ENCODE peak calls at places on chromosomes 4 and X, in eight cellular contexts. One of them, this sample, is unnamed.

GRCh38 chr4:26717332-26717731 is 133.4 kb downstream of the TBC1D19 start:
- DNase-seq in astrocyte of the spinal cord: peak; percentile 56
- DNase-seq in A549: no peak
- DNase-seq in HFF-Myc: peak; percentile 33
- DNase-seq in H1: no peak
- DNase-seq in lung: no peak
- DNase-seq in sigmoid colon: no peak
- DNase-seq in mammary epithelial cell: peak; percentile 73
- DNase-seq in this sample: peak; percentile 52

GRCh38 chrX:20913760-20914159 is 460.5 kb upstream of the CNKSR2 start:
- DNase-seq in astrocyte of the spinal cord: no peak
- DNase-seq in A549: no peak
- DNase-seq in HFF-Myc: no peak
- DNase-seq in H1: no peak
- DNase-seq in lung: no peak
- DNase-seq in sigmoid colon: no peak
- DNase-seq in mammary epithelial cell: no peak
- DNase-seq in this sample: no peak

GRCh38 chrX:47030339-47030738 is 47.9 kb upstream of the RGN start:
- DNase-seq in astrocyte of the spinal cord: peak; percentile 73
- DNase-seq in A549: peak; percentile 46
- DNase-seq in HFF-Myc: peak; percentile 20
- DNase-seq in H1: no peak
- DNase-seq in lung: no peak
- DNase-seq in sigmoid colon: no peak
- DNase-seq in mammary epithelial cell: peak; percentile 40
- DNase-seq in this sample: peak; percentile 28

GRCh38 chrX:53476371-53476770 is 42.2 kb upstream of the HSD17B10 start:
- DNase-seq in astrocyte of the spinal cord: peak; percentile 15
- DNase-seq in A549: no peak
- DNase-seq in HFF-Myc: no peak
- DNase-seq in H1: no peak
- DNase-seq in lung: no peak
- DNase-seq in sigmoid colon: no peak
- DNase-seq in mammary epithelial cell: peak; percentile 90
- DNase-seq in this sample: peak; percentile 41

GRCh38 chrX:31350808-31351074 is 278.9 kb upstream of the FTHL17 start:
- DNase-seq in astrocyte of the spinal cord: no peak
- DNase-seq in A549: no peak
- DNase-seq in HFF-Myc: no peak
- DNase-seq in H1: no peak
- DNase-seq in lung: no peak
- DNase-seq in sigmoid colon: no peak
- DNase-seq in mammary epithelial cell: no peak
- DNase-seq in this sample: no peak

GRCh38 chr4:38071801-38072567 is 111.8 kb downstream of the PTTG2 start:
- DNase-seq in astrocyte of the spinal cord: no peak
- DNase-seq in A549: no peak
- DNase-seq in HFF-Myc: no peak
- DNase-seq in H1: no peak
- DNase-seq in lung: no peak
- DNase-seq in sigmoid colon: no peak
- DNase-seq in mammary epithelial cell: no peak
- DNase-seq in this sample: no peak

GRCh38 chr4:168645933-168646768 is 149.3 kb downstream of the PALLD start:
- DNase-seq in astrocyte of the spinal cord: no peak
- DNase-seq in A549: no peak
- DNase-seq in HFF-Myc: no peak
- DNase-seq in H1: no peak
- DNase-seq in lung: no peak
- DNase-seq in sigmoid colon: no peak
- DNase-seq in mammary epithelial cell: no peak
- DNase-seq in this sample: no peak

GRCh38 chr4:88610771-88611170 is 18.5 kb downstream of the HERC3 start:
- DNase-seq in astrocyte of the spinal cord: peak; percentile 22
- DNase-seq in A549: no peak
- DNase-seq in HFF-Myc: no peak
- DNase-seq in H1: no peak
- DNase-seq in lung: no peak
- DNase-seq in sigmoid colon: peak; percentile 85
- DNase-seq in mammary epithelial cell: no peak
- DNase-seq in this sample: no peak

GRCh38 chr4:113919611-113920010 is 59.8 kb downstream of the ARSJ start:
- DNase-seq in astrocyte of the spinal cord: peak; percentile 64
- DNase-seq in A549: no peak
- DNase-seq in HFF-Myc: no peak
- DNase-seq in H1: no peak
- DNase-seq in lung: no peak
- DNase-seq in sigmoid colon: no peak
- DNase-seq in mammary epithelial cell: peak; percentile 57
- DNase-seq in this sample: no peak

GRCh38 chr4:170247585-170247984 is 157.8 kb upstream of the AADAT start:
- DNase-seq in astrocyte of the spinal cord: no peak
- DNase-seq in A549: no peak
- DNase-seq in HFF-Myc: no peak
- DNase-seq in H1: no peak
- DNase-seq in lung: no peak
- DNase-seq in sigmoid colon: no peak
- DNase-seq in mammary epithelial cell: peak; percentile 67
- DNase-seq in this sample: no peak

GRCh38 chr4:186265683-186266648 is at the start of gene F11:
- DNase-seq in astrocyte of the spinal cord: no peak
- DNase-seq in A549: no peak
- DNase-seq in HFF-Myc: no peak
- DNase-seq in H1: no peak
- DNase-seq in lung: no peak
- DNase-seq in sigmoid colon: no peak
- DNase-seq in mammary epithelial cell: no peak
- DNase-seq in this sample: no peak
- H3K4me3 ChIP-seq in astrocyte of the spinal cord: no peak within 1 kb of the TSS
- H3K4me3 ChIP-seq in A549: no peak within 1 kb of the TSS
- H3K4me3 ChIP-seq in HFF-Myc: no peak within 1 kb of the TSS
- H3K4me3 ChIP-seq in H1: no peak within 1 kb of the TSS
- H3K4me3 ChIP-seq in lung: no peak within 1 kb of the TSS
- H3K4me3 ChIP-seq in sigmoid colon: no peak within 1 kb of the TSS
- H3K4me3 ChIP-seq in mammary epithelial cell: no peak within 1 kb of the TSS
- H3K4me3 ChIP-seq in this sample: no peak within 1 kb of the TSS

GRCh38 chr4:8230033-8230432 is 30.9 kb downstream of the SH3TC1 start:
- DNase-seq in astrocyte of the spinal cord: no peak
- DNase-seq in A549: no peak
- DNase-seq in HFF-Myc: no peak
- DNase-seq in H1: no peak
- DNase-seq in lung: no peak
- DNase-seq in sigmoid colon: no peak
- DNase-seq in mammary epithelial cell: no peak
- DNase-seq in this sample: no peak

GRCh38 chr4:8229341-8229975 is 30.4 kb downstream of the SH3TC1 start:
- DNase-seq in astrocyte of the spinal cord: no peak
- DNase-seq in A549: no peak
- DNase-seq in HFF-Myc: no peak
- DNase-seq in H1: no peak
- DNase-seq in lung: no peak
- DNase-seq in sigmoid colon: no peak
- DNase-seq in mammary epithelial cell: no peak
- DNase-seq in this sample: no peak

GRCh38 chr4:8227201-8227770 is 28.2 kb downstream of the SH3TC1 start:
- DNase-seq in astrocyte of the spinal cord: no peak
- DNase-seq in A549: no peak
- DNase-seq in HFF-Myc: no peak
- DNase-seq in H1: no peak
- DNase-seq in lung: no peak
- DNase-seq in sigmoid colon: no peak
- DNase-seq in mammary epithelial cell: no peak
- DNase-seq in this sample: no peak

GRCh38 chr4:8227771-8228318 is 28.8 kb downstream of the SH3TC1 start:
- DNase-seq in astrocyte of the spinal cord: no peak
- DNase-seq in A549: no peak
- DNase-seq in HFF-Myc: no peak
- DNase-seq in H1: no peak
- DNase-seq in lung: no peak
- DNase-seq in sigmoid colon: no peak
- DNase-seq in mammary epithelial cell: no peak
- DNase-seq in this sample: no peak

GRCh38 chr4:8228319-8229250 is 29.5 kb downstream of the SH3TC1 start:
- DNase-seq in astrocyte of the spinal cord: peak; percentile 86
- DNase-seq in A549: peak; percentile 26
- DNase-seq in HFF-Myc: peak; percentile 77
- DNase-seq in H1: no peak
- DNase-seq in lung: peak; percentile 86
- DNase-seq in sigmoid colon: peak; percentile 86
- DNase-seq in mammary epithelial cell: peak; percentile 95
- DNase-seq in this sample: peak; percentile 53
- TF ChIP-seq CTCF in astrocyte of the spinal cord: no peak
- TF ChIP-seq CTCF in A549: no peak
- TF ChIP-seq CTCF in HFF-Myc: no peak
- TF ChIP-seq CTCF in H1: no peak
- TF ChIP-seq CTCF in lung: no peak
- TF ChIP-seq CTCF in sigmoid colon: no peak
- TF ChIP-seq CTCF in mammary epithelial cell: no peak
- TF ChIP-seq CTCF in this sample: no peak

GRCh38 chr4:148022975-148023374 is 291.1 kb downstream of the ARHGAP10 start:
- DNase-seq in astrocyte of the spinal cord: no peak
- DNase-seq in A549: no peak
- DNase-seq in HFF-Myc: no peak
- DNase-seq in H1: no peak
- DNase-seq in lung: no peak
- DNase-seq in sigmoid colon: no peak
- DNase-seq in mammary epithelial cell: no peak
- DNase-seq in this sample: no peak
- H3K4me3 ChIP-seq in astrocyte of the spinal cord: no peak overlapping the region
- H3K4me3 ChIP-seq in A549: no peak overlapping the region
- H3K4me3 ChIP-seq in HFF-Myc: no peak overlapping the region
- H3K4me3 ChIP-seq in H1: no peak overlapping the region
- H3K4me3 ChIP-seq in lung: no peak overlapping the region
- H3K4me3 ChIP-seq in sigmoid colon: no peak overlapping the region
- H3K4me3 ChIP-seq in mammary epithelial cell: no peak overlapping the region
- H3K4me3 ChIP-seq in this sample: no peak overlapping the region

DNA sequence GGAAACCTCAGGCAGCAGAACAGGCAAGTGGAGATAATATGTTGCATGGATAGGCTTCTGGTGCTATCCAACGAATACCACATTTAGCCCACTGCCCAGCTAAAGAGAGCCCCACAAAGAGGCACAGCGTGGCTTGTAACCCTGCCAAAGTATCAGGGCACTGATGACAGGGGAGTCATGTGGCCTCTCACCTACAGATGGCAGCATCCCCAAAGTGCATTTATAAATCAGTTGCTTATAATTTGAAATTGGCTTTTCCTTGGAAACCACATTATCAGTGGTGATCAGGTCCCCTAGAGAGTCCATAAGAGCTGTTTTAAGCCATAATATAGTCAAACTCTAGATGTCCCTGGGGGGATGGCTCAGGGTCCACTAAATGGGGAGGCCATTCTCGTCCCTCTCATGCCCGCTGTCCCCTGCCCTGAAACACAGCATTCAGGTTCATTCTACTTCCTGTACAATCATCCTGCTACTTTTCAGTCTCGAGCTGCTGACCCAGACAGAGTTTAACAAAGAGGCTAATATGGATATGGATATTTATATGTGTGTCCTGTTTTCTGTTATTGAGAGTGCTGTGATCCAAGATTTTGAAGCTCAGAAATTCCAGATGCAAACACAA is 28.6 kb downstream of the SRPX start:
- DNase-seq in astrocyte of the spinal cord: no peak
- DNase-seq in A549: no peak
- DNase-seq in HFF-Myc: no peak
- DNase-seq in H1: no peak
- DNase-seq in lung: no peak
- DNase-seq in sigmoid colon: no peak
- DNase-seq in mammary epithelial cell: no peak
- DNase-seq in this sample: no peak
- TF ChIP-seq CTCF in astrocyte of the spinal cord: peak; percentile 48
- TF ChIP-seq CTCF in A549: peak; percentile 48
- TF ChIP-seq CTCF in HFF-Myc: peak; percentile 32
- TF ChIP-seq CTCF in H1: peak; percentile 32
- TF ChIP-seq CTCF in lung: no peak
- TF ChIP-seq CTCF in sigmoid colon: peak; percentile 36
- TF ChIP-seq CTCF in mammary epithelial cell: peak; percentile 57
- TF ChIP-seq CTCF in this sample: peak; percentile 62

DNA sequence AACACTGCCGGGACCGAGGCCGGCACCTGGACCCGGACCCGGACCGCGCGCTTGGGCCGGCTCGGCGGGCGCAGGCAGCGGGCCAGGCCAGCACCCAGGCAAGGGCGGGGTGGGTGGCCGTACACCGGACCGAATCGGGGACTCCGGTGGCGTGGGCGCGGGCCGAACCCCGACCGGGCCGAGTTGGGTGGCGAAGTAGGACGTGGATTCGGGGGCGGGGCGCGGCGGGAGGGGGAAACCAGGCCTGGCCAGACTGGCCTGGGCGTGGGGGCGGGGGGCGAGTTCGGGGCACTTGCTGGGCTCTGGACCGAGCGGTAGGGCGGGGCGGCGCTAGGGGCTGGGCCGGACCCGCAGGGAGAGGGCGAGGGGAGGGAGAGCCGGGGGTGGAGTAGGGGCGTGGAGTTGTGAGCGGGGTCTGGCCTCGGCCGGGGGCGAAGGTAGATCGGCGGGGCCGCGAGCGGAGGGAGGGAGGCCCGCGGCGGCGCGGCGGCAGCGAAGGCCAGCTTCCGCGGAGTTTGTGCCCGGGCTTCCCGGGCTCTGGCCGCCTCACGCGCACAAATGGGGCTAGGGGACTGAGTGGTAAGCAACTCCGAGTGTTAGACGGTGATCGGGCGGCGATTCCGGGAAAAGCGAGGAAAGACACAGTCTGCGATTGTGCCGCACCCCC is 1.8 kb upstream of the BCORL1 start:
- DNase-seq in astrocyte of the spinal cord: no peak
- DNase-seq in A549: no peak
- DNase-seq in HFF-Myc: no peak
- DNase-seq in H1: no peak
- DNase-seq in lung: peak; percentile 52
- DNase-seq in sigmoid colon: peak; percentile 86
- DNase-seq in mammary epithelial cell: no peak
- DNase-seq in this sample: no peak
- H3K4me3 ChIP-seq in astrocyte of the spinal cord: no peak overlapping the region
- H3K4me3 ChIP-seq in A549: no peak overlapping the region
- H3K4me3 ChIP-seq in HFF-Myc: no peak overlapping the region
- H3K4me3 ChIP-seq in H1: peak overlapping the region; percentile 34
- H3K4me3 ChIP-seq in lung: peak overlapping the region; percentile 34
- H3K4me3 ChIP-seq in sigmoid colon: no peak overlapping the region
- H3K4me3 ChIP-seq in mammary epithelial cell: peak overlapping the region; percentile 36
- H3K4me3 ChIP-seq in this sample: no peak overlapping the region

DNA sequence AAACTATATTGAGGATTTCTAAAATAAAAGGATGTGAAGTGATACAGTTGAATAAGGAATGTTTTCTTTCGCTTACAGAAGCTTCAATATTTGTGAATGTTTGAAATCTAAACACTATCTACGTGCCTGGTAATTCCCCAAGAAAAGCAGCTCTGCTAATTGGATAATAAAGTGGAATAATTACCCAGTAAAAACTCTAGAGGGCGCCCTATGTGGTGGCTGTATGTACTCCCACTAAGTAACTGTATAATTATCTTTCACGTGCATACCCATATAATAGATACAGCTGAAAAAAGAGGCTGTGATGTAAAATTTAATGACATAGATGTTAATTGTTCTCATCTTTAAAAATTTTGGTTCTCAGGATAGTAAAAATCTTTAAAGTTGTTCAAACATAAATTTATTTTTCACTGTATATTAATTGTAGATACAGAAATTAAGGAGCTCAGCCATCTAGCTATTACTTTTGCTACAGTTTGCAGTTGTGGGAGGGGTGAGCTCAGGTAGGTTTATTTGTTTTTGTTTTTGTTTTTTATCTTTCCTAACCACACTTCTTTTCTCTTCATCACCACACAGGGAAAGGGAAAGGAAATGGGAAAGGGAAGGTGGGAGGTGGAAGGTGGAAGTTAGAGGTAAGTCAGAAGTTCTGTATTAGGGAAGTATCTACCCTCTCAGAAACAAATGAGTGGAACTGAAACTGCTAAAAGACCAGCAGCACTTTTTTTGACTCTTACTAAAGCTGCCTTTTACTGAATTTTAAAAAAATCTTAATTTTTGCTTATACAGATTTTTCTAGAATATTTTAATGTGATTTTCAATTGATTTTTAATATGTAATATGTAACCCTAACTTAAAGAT is 151.7 kb upstream of the RPS6KA6 start:
- DNase-seq in astrocyte of the spinal cord: peak; percentile 22
- DNase-seq in A549: peak; percentile 1
- DNase-seq in HFF-Myc: no peak
- DNase-seq in H1: no peak
- DNase-seq in lung: no peak
- DNase-seq in sigmoid colon: no peak
- DNase-seq in mammary epithelial cell: peak; percentile 17
- DNase-seq in this sample: no peak
- TF ChIP-seq CTCF in astrocyte of the spinal cord: peak; percentile 53
- TF ChIP-seq CTCF in A549: peak; percentile 29
- TF ChIP-seq CTCF in HFF-Myc: peak; percentile 39
- TF ChIP-seq CTCF in H1: no peak
- TF ChIP-seq CTCF in lung: no peak
- TF ChIP-seq CTCF in sigmoid colon: peak; percentile 48
- TF ChIP-seq CTCF in mammary epithelial cell: peak; percentile 63
- TF ChIP-seq CTCF in this sample: peak; percentile 57

This sample was measured in AG09309.